ENCODE peak calls at places on chromosome 9, in eight cellular contexts. L is sigmoid colon; P is brain microvascular endothelial cell; M is cardiac muscle cell; Z is uterus; G is heart left ventricle; Q is CD8-positive, alpha-beta T cell; O is cardiac fibroblast. S is an unnamed sample.

GRCh38 chr9:7534211-7534935 is 265.2 kb downstream of the DMAC1 start:
- DNase-seq in G (no peak), Q (no peak), Z (no peak), L (no peak), M (peak), P (no peak), O (no peak), S (no peak)

GRCh38 chr9:92439921-92440750 is 15.9 kb upstream of the OMD start:
- DNase-seq in G (no peak), L (no peak), P (peak), Q (no peak), M (peak), O (peak), Z (no peak), S (peak)

GRCh38 chr9:96420468-96421219 is 2.5 kb upstream of the ZNF367 start:
- DNase-seq in O (peak), G (peak), Q (no peak), M (peak), L (no peak), P (peak), Z (no peak), S (peak)

GRCh38 chr9:127179633-127180401 is 57.4 kb upstream of the ANGPTL2 start:
- DNase-seq in L (peak), G (peak), M (no peak), Z (peak), P (no peak), O (no peak), Q (no peak), S (no peak)

GRCh38 chr9:81320909-81321482 is 368.4 kb downstream of the TLE1 start:
- DNase-seq in Z (no peak), O (no peak), L (no peak), P (no peak), G (no peak), M (no peak), Q (no peak), S (no peak)

GRCh38 chr9:13718086-13718485 is 438.6 kb upstream of the MPDZ start:
- DNase-seq in M (no peak), O (peak), Q (no peak), P (peak), Z (no peak), G (no peak), L (no peak), S (no peak)

GRCh38 chr9:137193771-137194170 is 5.3 kb downstream of the SSNA1 start:
- DNase-seq in G (no peak), M (no peak), Z (no peak), L (no peak), P (no peak), O (no peak), Q (no peak), S (no peak)

GRCh38 chr9:99516657-99517049 is 294.6 kb downstream of the SEC61B start:
- DNase-seq in P (no peak), O (no peak), Z (no peak), M (no peak), G (no peak), L (no peak), Q (no peak), S (no peak)

GRCh38 chr9:75551866-75552265 is 338.6 kb upstream of the PCSK5 start:
- DNase-seq in Z (no peak), G (no peak), O (peak), M (no peak), L (no peak), Q (no peak), P (no peak), S (no peak)

GRCh38 chr9:28086881-28087280 is 513.6 kb upstream of the C9orf72 start:
- DNase-seq in O (no peak), L (no peak), M (no peak), Z (no peak), P (no peak), Q (no peak), G (no peak), S (no peak)

GRCh38 chr9:78370991-78371390 is 74.1 kb downstream of the PSAT1 start:
- DNase-seq in Q (no peak), M (no peak), L (no peak), Z (no peak), O (no peak), G (no peak), P (no peak), S (no peak)

GRCh38 chr9:82598254-82599039 is 464.5 kb downstream of the RASEF start:
- DNase-seq in O (no peak), G (no peak), L (no peak), P (no peak), Z (no peak), Q (no peak), M (no peak), S (no peak)

GRCh38 chr9:77614671-77615070 is 33.5 kb downstream of the GNA14 start:
- DNase-seq in P (no peak), M (no peak), G (no peak), O (no peak), Z (no peak), L (no peak), Q (no peak), S (no peak)

GRCh38 chr9:129141066-129142041 is 30.1 kb downstream of the PTPA start:
- DNase-seq in P (peak), G (peak), M (peak), O (peak), Z (peak), L (peak), Q (peak), S (peak)

GRCh38 chr9:105191508-105192118 is 52.8 kb upstream of the SLC44A1 start:
- DNase-seq in O (peak), L (no peak), Z (peak), G (no peak), Q (no peak), M (peak), P (no peak), S (no peak)

GRCh38 chr9:69499959-69500358 is 172.2 kb downstream of the APBA1 start:
- DNase-seq in Z (no peak), Q (no peak), P (no peak), G (no peak), M (no peak), O (no peak), L (no peak), S (no peak)

GRCh38 chr9:107280543-107280942 is 2.5 kb upstream of the RAD23B start:
- DNase-seq in O (no peak), Z (no peak), M (no peak), L (no peak), P (no peak), Q (no peak), G (no peak), S (peak)

GRCh38 chr9:6646028-6646636 is 603 bp upstream of the GLDC start:
- DNase-seq in L (no peak), O (no peak), G (no peak), P (no peak), Q (no peak), M (no peak), Z (no peak), S (no peak)

GRCh38 chr9:101246691-101247090 is 138.1 kb downstream of the BAAT start:
- DNase-seq in M (no peak), Z (no peak), L (no peak), G (no peak), Q (no peak), O (no peak), P (no peak), S (no peak)

GRCh38 chr9:125878241-125878640 is 131.1 kb downstream of the PBX3 start:
- DNase-seq in O (peak), M (peak), Q (no peak), L (no peak), G (no peak), P (peak), Z (no peak), S (no peak)

GRCh38 chr9:19156026-19156474 is 28.8 kb upstream of the PLIN2 start:
- DNase-seq in L (no peak), P (no peak), O (no peak), M (no peak), Z (no peak), G (no peak), Q (no peak), S (no peak)

GRCh38 chr9:69180670-69181069 is 6.6 kb downstream of the TJP2 start:
- DNase-seq in G (peak), O (peak), Q (no peak), L (no peak), P (peak), M (peak), Z (no peak), S (peak)

GRCh38 chr9:2872307-2872940 is 28.5 kb upstream of the PUM3 start:
- DNase-seq in Q (no peak), L (no peak), P (peak), M (peak), G (no peak), O (peak), Z (no peak), S (no peak)

GRCh38 chr9:110832916-110833315 is 164.3 kb downstream of the MUSK start:
- DNase-seq in P (no peak), Z (no peak), O (no peak), Q (no peak), L (no peak), M (no peak), G (no peak), S (no peak)

GRCh38 chr9:110830495-110830894 is 161.9 kb downstream of the MUSK start:
- DNase-seq in L (no peak), Z (no peak), G (no peak), M (no peak), O (no peak), Q (no peak), P (no peak), S (no peak)

DNA sequence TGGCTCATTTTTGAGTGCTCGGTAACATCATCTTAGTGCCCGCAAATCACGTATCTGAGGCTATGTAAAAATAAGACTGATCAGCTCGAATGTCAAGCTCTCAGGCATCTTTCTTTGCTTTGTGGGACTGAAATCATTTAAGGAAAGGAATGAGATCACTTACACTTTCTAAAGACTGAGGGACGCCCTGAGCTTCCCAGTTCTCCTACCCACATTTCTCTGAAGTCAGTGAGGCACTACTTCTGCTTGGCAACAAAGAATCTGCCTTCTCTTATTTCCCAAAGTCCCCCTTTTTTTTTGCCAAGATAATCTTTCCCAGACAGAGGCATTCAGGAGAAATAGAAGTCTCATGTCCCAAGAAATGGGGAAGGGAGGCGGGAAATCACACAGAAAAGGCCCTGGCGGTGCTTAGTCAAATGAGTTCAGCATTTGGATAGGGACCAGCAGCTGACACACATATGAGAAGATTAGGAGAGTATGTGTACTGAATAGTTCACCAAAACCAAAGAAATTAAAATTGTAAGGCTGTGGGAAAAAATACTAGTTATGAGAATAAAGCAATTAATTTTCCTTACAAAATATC is 159.6 kb downstream of the MUSK start:
- DNase-seq in G (peak), Q (no peak), Z (peak), P (peak), M (peak), L (peak), O (peak), S (no peak)
- H3K4me3 ChIP-seq in G (no peak), Q (no peak), Z (no peak), P (no peak), M (no peak), L (no peak), O (no peak), S (no peak)

DNA sequence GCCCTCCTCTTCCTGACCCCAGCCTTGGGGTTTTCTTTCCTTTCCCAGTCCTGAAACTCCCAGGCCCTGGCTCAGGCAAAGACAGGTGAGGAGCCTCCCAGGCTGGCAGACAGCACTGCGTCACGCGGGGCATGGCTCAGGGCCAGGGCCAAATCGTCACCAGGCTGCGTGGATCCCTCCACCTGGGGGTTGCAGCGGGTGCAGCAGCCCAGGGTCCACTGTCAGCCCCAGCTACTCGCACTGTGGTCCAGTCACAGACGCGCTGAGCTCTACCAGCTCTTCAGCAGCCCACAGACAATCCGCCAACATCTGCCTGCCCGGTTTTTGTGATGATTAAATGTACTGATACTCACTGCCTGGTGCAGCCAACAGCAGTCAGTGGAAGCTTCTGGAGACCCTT is 12.1 kb downstream of the FAM78A start:
- DNase-seq in P (no peak), G (no peak), M (no peak), Q (peak), Z (no peak), L (no peak), O (no peak), S (no peak)
- H3K4me3 ChIP-seq in P (no peak), G (no peak), M (no peak), Q (peak), Z (no peak), L (no peak), O (no peak), S (no peak)

DNA sequence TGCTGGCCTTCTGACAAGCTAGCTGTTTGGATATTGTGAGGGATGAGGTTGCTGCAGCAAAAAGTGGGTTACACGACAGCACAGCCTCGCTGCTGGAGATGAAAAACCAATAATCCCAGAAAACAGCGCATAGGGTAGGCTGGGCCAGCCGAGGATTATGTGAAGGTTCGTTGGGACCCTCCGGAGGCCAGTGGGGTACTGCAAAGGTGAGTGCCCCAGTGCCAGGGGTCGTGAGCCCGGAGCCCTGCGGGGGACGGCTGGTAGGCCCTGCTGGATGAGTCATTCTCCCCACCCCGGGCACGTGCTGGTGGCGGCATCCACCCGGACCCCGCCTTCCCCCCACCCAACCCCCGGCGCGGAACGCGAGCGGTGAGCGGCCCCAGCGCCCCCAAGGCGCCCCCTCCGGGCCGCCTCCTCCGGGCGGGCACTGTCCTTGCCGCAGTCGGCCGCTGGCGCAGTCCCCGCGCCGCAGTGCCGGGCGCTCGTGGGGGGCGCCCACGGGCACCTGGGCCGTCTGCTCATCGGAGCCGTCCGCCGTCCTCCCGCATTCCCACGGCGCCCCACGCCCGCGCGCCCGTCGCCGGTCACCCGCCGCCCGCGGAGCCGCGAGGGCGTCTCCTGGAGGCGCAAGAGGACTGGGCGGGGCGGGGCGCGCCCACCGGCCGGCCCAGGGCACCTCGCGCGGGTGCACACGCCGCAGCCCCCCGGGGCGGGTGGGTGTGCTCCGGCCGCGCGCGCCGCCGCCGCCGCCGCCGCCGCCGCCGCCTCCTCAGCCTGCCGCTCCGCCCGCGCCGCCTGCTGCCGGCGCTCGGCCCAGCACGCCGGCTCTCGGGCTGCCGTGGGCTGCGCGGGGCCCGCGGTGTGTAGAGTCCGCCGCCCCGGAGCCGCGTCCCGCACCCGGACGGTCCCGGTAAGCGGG is at the start of gene PHF24:
- DNase-seq in P (no peak), G (no peak), M (peak), Q (peak), Z (no peak), L (no peak), O (no peak), S (no peak)
- H3K4me3 ChIP-seq in P (peak), G (peak), M (peak), Q (peak), Z (no peak), L (peak), O (peak), S (peak)

DNA sequence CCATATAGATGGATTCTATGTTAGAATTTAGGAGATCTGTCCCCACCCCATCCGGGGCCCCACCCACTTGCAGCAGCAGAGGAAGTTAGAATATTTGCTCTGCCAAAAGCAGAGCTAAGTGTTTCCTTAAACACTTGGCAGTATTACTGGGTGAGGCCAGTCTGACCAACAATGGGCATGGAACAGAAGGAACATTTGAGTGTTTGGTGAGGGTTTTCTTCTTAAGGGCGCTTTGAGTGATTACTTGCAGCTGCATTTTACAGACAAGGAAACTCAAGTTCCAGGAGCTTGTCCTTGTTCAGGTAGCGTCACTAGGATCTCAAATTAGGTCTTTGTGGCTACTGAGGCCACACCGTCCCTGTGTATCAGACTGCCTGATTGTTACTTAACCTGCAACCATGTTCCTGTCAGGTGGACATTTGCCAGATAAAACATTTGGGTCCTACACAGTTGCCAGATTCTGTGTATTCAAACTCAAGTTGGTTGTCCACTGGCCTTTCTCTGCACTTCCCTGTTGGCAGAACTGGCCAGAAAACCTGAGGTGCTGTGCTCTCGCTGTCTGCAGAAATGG is 59.3 kb downstream of the SLC46A2 start:
- DNase-seq in Q (no peak), L (no peak), O (peak), P (no peak), G (peak), M (peak), Z (no peak), S (no peak)
- H3K4me3 ChIP-seq in Q (no peak), L (no peak), O (no peak), P (no peak), G (no peak), M (no peak), Z (no peak), S (no peak)